ENCODE peak calls at places on chromosomes 7 and 10, in ten cellular contexts. T, C, G, D, Z, N, S, M, P and A are unnamed samples.
A peak's percentile ranks its signal among the peaks of the same experiment; 100 is the strongest.

GRCh38 chr10:49539320-49539885 is 482 bp upstream of the ERCC6 start:
- DNase-seq in T (peak; percentile 50), C (peak; percentile 30), G (peak; percentile 73), D (no peak), Z (peak; percentile 64), N (peak; percentile 9), S (peak; percentile 58), M (peak; percentile 86), P (peak; percentile 89), A (peak; percentile 41)

GRCh38 chr7:82678259-82678658 is 234.7 kb upstream of the CACNA2D1 start:
- DNase-seq in T (no peak), C (no peak), G (no peak), D (no peak), Z (no peak), N (no peak), S (no peak), M (no peak), P (no peak), A (no peak)

GRCh38 chr10:63976538-63976937 is 455.3 kb downstream of the REEP3 start:
- DNase-seq in T (no peak), C (no peak), G (peak; percentile 28), D (no peak), Z (peak; percentile 69), N (no peak), S (peak; percentile 34), M (peak; percentile 74), P (no peak), A (peak; percentile 51)

GRCh38 chr7:102310414-102310815 is 23.7 kb downstream of the SH2B2 start:
- DNase-seq in T (no peak), C (no peak), G (no peak), D (no peak), Z (no peak), N (no peak), S (no peak), M (no peak), P (no peak), A (no peak)

GRCh38 chr10:105785721-105786120 is 1144.6 kb downstream of the SORCS3 start:
- DNase-seq in T (no peak), C (no peak), G (no peak), D (no peak), Z (peak; percentile 22), N (no peak), S (no peak), M (peak; percentile 23), P (no peak), A (no peak)

GRCh38 chr7:158186406-158186805 is 401.2 kb downstream of the PTPRN2 start:
- DNase-seq in T (no peak), C (no peak), G (no peak), D (no peak), Z (no peak), N (no peak), S (no peak), M (no peak), P (no peak), A (no peak)

GRCh38 chr7:78165454-78165853 is 366.9 kb downstream of the PHTF2 start:
- DNase-seq in T (no peak), C (no peak), G (no peak), D (no peak), Z (no peak), N (no peak), S (no peak), M (no peak), P (no peak), A (no peak)

GRCh38 chr10:89700914-89701237 is 514 bp upstream of the KIF20B start:
- DNase-seq in T (no peak), C (no peak), G (no peak), D (no peak), Z (no peak), N (no peak), S (no peak), M (no peak), P (no peak), A (no peak)

GRCh38 chr7:67918158-67918557 is 921.5 kb downstream of the TYW1 start:
- DNase-seq in T (no peak), C (no peak), G (no peak), D (no peak), Z (no peak), N (no peak), S (no peak), M (no peak), P (peak; percentile 18), A (no peak)

GRCh38 chr7:127107601-127108007 is 145.1 kb downstream of the GRM8 start:
- DNase-seq in T (no peak), C (no peak), G (peak; percentile 58), D (peak; percentile 73), Z (peak; percentile 81), N (peak; percentile 5), S (peak; percentile 58), M (peak; percentile 57), P (no peak), A (peak; percentile 31)

GRCh38 chr10:68096913-68097509 is 12.3 kb upstream of the MYPN start:
- DNase-seq in T (no peak), C (peak; percentile 35), G (peak; percentile 95), D (no peak), Z (peak; percentile 97), N (no peak), S (peak; percentile 75), M (peak; percentile 99), P (no peak), A (no peak)

GRCh38 chr7:3552499-3552898 is 251.4 kb downstream of the SDK1 start:
- DNase-seq in T (no peak), C (no peak), G (peak; percentile 28), D (no peak), Z (peak; percentile 23), N (no peak), S (no peak), M (no peak), P (no peak), A (no peak)